ENCODE peak calls at places on chromosome 14, in six cellular contexts. D is iris pigment epithelial cell, R is posterior vena cava, Z is adrenal gland, A is GM12864, H is uterus. M is an unnamed sample.

GRCh38 chr14:73369433-73369832 is 88.9 kb downstream of the NUMB start:
- DNase-seq in R (no peak), Z (no peak), A (no peak), H (no peak), D (no peak), M (no peak)

GRCh38 chr14:69037790-69038448 is 58.8 kb upstream of the ACTN1 start:
- DNase-seq in R (no peak), Z (no peak), A (no peak), H (no peak), D (peak; percentile 51), M (no peak)

GRCh38 chr14:47442206-47442605 is 233.2 kb downstream of the MDGA2 start:
- DNase-seq in A (no peak), D (peak; percentile 55), H (no peak), R (no peak), Z (no peak), M (no peak)

GRCh38 chr14:54219281-54220121 is 177.3 kb upstream of the CDKN3 start:
- DNase-seq in A (no peak), D (no peak), R (no peak), H (no peak), Z (no peak), M (no peak)

GRCh38 chr14:36852853-36853634 is 191.4 kb downstream of the PAX9 start:
- DNase-seq in R (no peak), D (peak; percentile 49), A (no peak), Z (peak; percentile 62), H (no peak), M (no peak)

GRCh38 chr14:32077081-32078029 is at the start of gene ARHGAP5:
- DNase-seq in H (peak; percentile 51), D (peak; percentile 45), R (peak; percentile 87), Z (peak; percentile 48), A (no peak), M (peak; percentile 53)

GRCh38 chr14:104931323-104931770 is 6.7 kb downstream of the PLD4 start:
- DNase-seq in A (no peak), H (no peak), D (no peak), R (no peak), Z (no peak), M (peak; percentile 42)

GRCh38 chr14:105317546-105317945 is 3.0 kb downstream of the PACS2 start:
- DNase-seq in H (no peak), A (no peak), D (peak; percentile 31), R (peak; percentile 88), Z (peak; percentile 76), M (no peak)